ENCODE peak calls at places on chromosomes 7 and 10, in five cellular contexts. M, Q, Y, J and S are unnamed samples.

GRCh38 chr10:22693371-22693784 is 21.0 kb downstream of the PIP4K2A start:
- DNase-seq in Y (peak), J (peak), M (no peak), Q (peak), S (no peak)

GRCh38 chr7:153297141-153297540 is 537.6 kb downstream of the ACTR3B start:
- DNase-seq in J (no peak), Y (no peak), Q (no peak), M (no peak), S (no peak)

GRCh38 chr7:147923841-147924240 is 666.7 kb upstream of the C7orf33 start:
- DNase-seq in Q (no peak), J (no peak), Y (no peak), M (no peak), S (no peak)

GRCh38 chr10:21145751-21146445 is 248.8 kb upstream of the NEBL start:
- DNase-seq in Y (no peak), Q (no peak), J (no peak), M (no peak), S (no peak)

GRCh38 chr7:66399566-66399965 is 194.4 kb downstream of the TPST1 start:
- DNase-seq in Q (peak), J (peak), M (no peak), Y (no peak), S (no peak)

GRCh38 chr7:99623091-99623693 is 6.4 kb downstream of the ZSCAN25 start:
- DNase-seq in M (no peak), Q (no peak), J (no peak), Y (no peak), S (no peak)

GRCh38 chr10:102588875-102589274 is 55.4 kb upstream of the TRIM8 start:
- DNase-seq in Q (no peak), M (no peak), J (no peak), Y (no peak), S (no peak)

GRCh38 chr10:58371473-58371872 is 13.7 kb upstream of the TFAM start:
- DNase-seq in Q (no peak), J (no peak), M (no peak), Y (no peak), S (no peak)

GRCh38 chr7:55163733-55164132 is 144.9 kb downstream of the EGFR start:
- DNase-seq in Y (no peak), M (no peak), J (no peak), Q (no peak), S (no peak)

GRCh38 chr7:14714161-14714728 is 188.3 kb downstream of the DGKB start:
- DNase-seq in J (no peak), Q (no peak), M (peak), Y (no peak), S (no peak)

GRCh38 chr7:158680754-158681153 is 23.9 kb downstream of the NCAPG2 start:
- DNase-seq in J (peak), Q (no peak), Y (no peak), M (no peak), S (no peak)

GRCh38 chr7:156907656-156908055 is 14.7 kb upstream of the LMBR1 start:
- DNase-seq in Y (peak), M (no peak), Q (no peak), J (peak), S (no peak)

GRCh38 chr7:134449596-134450194 is 9.2 kb downstream of the AKR1B1 start:
- DNase-seq in Y (no peak), Q (no peak), M (no peak), J (peak), S (no peak)

GRCh38 chr7:132577206-132578049 is 1.2 kb upstream of the PLXNA4 start:
- DNase-seq in J (peak), Y (peak), Q (peak), M (no peak), S (no peak)

GRCh38 chr10:114239117-114239993 is at the start of gene VWA2:
- DNase-seq in Y (no peak), M (no peak), Q (no peak), J (no peak), S (peak)

GRCh38 chr10:14502451-14502850 is 171.7 kb upstream of the FRMD4A start:
- DNase-seq in M (no peak), J (peak), Y (no peak), Q (no peak), S (no peak)

GRCh38 chr7:140640727-140641531 is at the start of gene DENND2A:
- DNase-seq in M (no peak), Q (peak), J (peak), Y (peak), S (peak)

GRCh38 chr7:73451780-73452398 is 18.3 kb downstream of the FZD9 start:
- DNase-seq in Y (peak), M (no peak), J (peak), Q (peak), S (peak)

GRCh38 chr10:3102721-3103410 is 35.5 kb downstream of the PFKP start:
- DNase-seq in J (no peak), Y (peak), M (no peak), Q (peak), S (no peak)

GRCh38 chr10:125878957-125879835 is 1.9 kb downstream of the DHX32 start:
- DNase-seq in J (peak), Q (peak), M (peak), Y (peak), S (no peak)

GRCh38 chr7:68684246-68684850 is 913.9 kb upstream of the AUTS2 start:
- DNase-seq in Y (no peak), M (no peak), Q (peak), J (no peak), S (no peak)
- H3K4me3 ChIP-seq in Y (no peak), M (no peak), Q (no peak), J (no peak), S (no peak)

GRCh38 chr10:50471583-50471975 is 152.2 kb downstream of the SGMS1 start:
- DNase-seq in M (no peak), J (no peak), Q (no peak), Y (no peak), S (no peak)
- H3K4me3 ChIP-seq in M (no peak), J (no peak), Q (no peak), Y (no peak), S (no peak)

DNA sequence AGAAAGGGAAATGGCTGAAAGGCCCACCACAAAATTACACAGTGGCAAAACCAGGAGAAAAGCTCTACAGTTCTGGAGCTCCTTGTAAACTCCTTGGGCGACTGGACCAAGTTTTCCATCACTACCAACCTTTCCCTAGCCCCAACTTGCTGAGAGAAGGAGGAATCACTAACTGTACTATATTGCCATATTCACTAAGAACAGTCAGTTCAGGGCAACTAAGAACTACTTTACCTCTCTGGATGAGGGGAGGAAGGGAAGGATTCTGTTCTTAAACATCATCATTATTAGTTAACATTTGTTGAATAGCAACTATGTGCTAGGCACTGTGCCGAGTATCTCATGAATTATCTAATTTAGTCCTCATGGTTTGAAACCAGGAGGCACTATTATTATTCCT is 98.1 kb upstream of the SVIL start:
- DNase-seq in J (no peak), M (no peak), Y (no peak), Q (no peak), S (no peak)
- H3K4me3 ChIP-seq in J (no peak), M (no peak), Y (peak), Q (no peak), S (no peak)

DNA sequence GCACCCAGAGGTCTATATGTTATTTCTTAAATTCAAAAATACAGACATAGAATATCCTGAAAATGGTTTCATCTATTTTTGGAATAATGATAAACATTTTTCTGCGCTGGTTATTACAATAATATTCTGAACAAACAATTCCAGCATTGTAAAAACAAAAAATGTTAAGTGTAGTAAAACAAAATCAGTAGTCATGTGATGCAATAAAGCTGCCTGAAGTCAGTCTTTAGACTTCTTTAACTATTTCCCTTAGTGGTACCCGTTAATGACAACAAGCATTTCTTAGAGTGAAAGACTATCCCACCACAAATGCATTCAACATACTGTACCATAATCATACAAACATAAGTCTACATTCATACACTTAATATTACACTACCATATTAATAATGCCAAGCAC is 1.6 kb downstream of the SKAP2 start:
- DNase-seq in J (no peak), Q (no peak), Y (peak), M (no peak), S (no peak)
- H3K4me3 ChIP-seq in J (no peak), Q (no peak), Y (peak), M (no peak), S (peak)

GRCh38 chr7:28190077-28190476 is 9.5 kb upstream of the JAZF1 start:
- DNase-seq in Y (no peak), Q (no peak), M (no peak), J (no peak), S (no peak)
- H3K4me3 ChIP-seq in Y (no peak), Q (no peak), M (no peak), J (no peak), S (no peak)

GRCh38 chr10:112956631-112957350 is 6.7 kb downstream of the TCF7L2 start:
- DNase-seq in Q (no peak), M (no peak), J (no peak), Y (no peak), S (no peak)

GRCh38 chr10:112953760-112954159 is 3.7 kb downstream of the TCF7L2 start:
- DNase-seq in J (peak), Q (peak), M (no peak), Y (peak), S (no peak)

GRCh38 chr10:112955736-112956421 is 5.8 kb downstream of the TCF7L2 start:
- DNase-seq in J (peak), Q (peak), M (no peak), Y (peak), S (no peak)

GRCh38 chr10:112953075-112953501 is 3.0 kb downstream of the TCF7L2 start:
- DNase-seq in Y (no peak), M (no peak), J (peak), Q (peak), S (no peak)

GRCh38 chr10:112954974-112955735 is 5.1 kb downstream of the TCF7L2 start:
- DNase-seq in Y (no peak), M (no peak), J (peak), Q (no peak), S (no peak)
- H3K4me3 ChIP-seq in Y (peak), M (peak), J (peak), Q (peak), S (no peak)